ENCODE peak calls at places on chromosomes 6 and 20, in four cellular contexts. I is breast epithelium, L is heart left ventricle, C is ovary. H is an unnamed sample.

GRCh38 chr20:33653900-33654596 is 8.1 kb upstream of the C20orf144 start:
- DNase-seq in I (peak; percentile 72), L (no peak), C (peak; percentile 65), H (peak; percentile 31)

GRCh38 chr6:2658788-2659187 is 91.9 kb downstream of the MYLK4 start:
- DNase-seq in I (peak; percentile 54), L (no peak), C (no peak), H (no peak)

GRCh38 chr6:7633361-7633760 is 43.4 kb downstream of the SNRNP48 start:
- DNase-seq in I (no peak), L (no peak), C (no peak), H (no peak)

GRCh38 chr6:8057263-8057662 is 6.9 kb downstream of the BLOC1S5 start:
- DNase-seq in I (no peak), L (no peak), C (no peak), H (no peak)

GRCh38 chr6:100062621-100063020 is 68.6 kb upstream of the MCHR2 start:
- DNase-seq in I (no peak), L (no peak), C (no peak), H (no peak)

GRCh38 chr20:3068986-3069900 is 2.2 kb upstream of the OXT start:
- DNase-seq in I (no peak), L (no peak), C (no peak), H (peak; percentile 68)

GRCh38 chr6:155141002-155141401 is 122.8 kb upstream of the CLDN20 start:
- DNase-seq in I (no peak), L (no peak), C (no peak), H (no peak)

GRCh38 chr6:14706378-14706929 is 539.4 kb upstream of the JARID2 start:
- DNase-seq in I (no peak), L (peak; percentile 88), C (peak; percentile 72), H (no peak)

GRCh38 chr20:62951896-62952372 is 575 bp upstream of the SLC17A9 start:
- DNase-seq in I (no peak), L (no peak), C (no peak), H (peak; percentile 78)

GRCh38 chr20:60046011-60046413 is 87.8 kb downstream of the CDH26 start:
- DNase-seq in I (no peak), L (no peak), C (no peak), H (no peak)

GRCh38 chr6:7098974-7099373 is 8.8 kb upstream of the RREB1 start:
- DNase-seq in I (no peak), L (no peak), C (no peak), H (no peak)

GRCh38 chr20:52593634-52594033 is 378.5 kb upstream of the TSHZ2 start:
- DNase-seq in I (no peak), L (no peak), C (no peak), H (no peak)

GRCh38 chr20:47795214-47795667 is 10.0 kb upstream of the SULF2 start:
- DNase-seq in I (peak; percentile 96), L (no peak), C (no peak), H (no peak)

GRCh38 chr20:41082306-41082705 is 53.7 kb downstream of the TOP1 start:
- DNase-seq in I (no peak), L (no peak), C (no peak), H (no peak)

GRCh38 chr6:81682238-81682795 is 70.2 kb downstream of the TENT5A start:
- DNase-seq in I (no peak), L (no peak), C (no peak), H (no peak)

GRCh38 chr6:90274481-90275030 is 22.1 kb downstream of the BACH2 start:
- DNase-seq in I (peak; percentile 34), L (no peak), C (no peak), H (peak; percentile 92)

GRCh38 chr20:53899351-53900167 is 170.8 kb downstream of the BCAS1 start:
- DNase-seq in I (no peak), L (no peak), C (no peak), H (peak; percentile 86)

GRCh38 chr6:5866547-5867051 is 140.1 kb downstream of the NRN1 start:
- DNase-seq in I (no peak), L (no peak), C (no peak), H (no peak)

GRCh38 chr6:150354754-150355571 is 13.8 kb upstream of the IYD start:
- DNase-seq in I (no peak), L (no peak), C (no peak), H (no peak)

GRCh38 chr6:169453221-169453620 is 199.6 kb upstream of the THBS2 start:
- DNase-seq in I (no peak), L (no peak), C (no peak), H (no peak)

GRCh38 chr6:143336446-143337152 is 113.9 kb downstream of the ADAT2 start:
- DNase-seq in I (no peak), L (no peak), C (no peak), H (no peak)

GRCh38 chr6:73509851-73510250 is 11.0 kb downstream of the EEF1A1 start:
- DNase-seq in I (no peak), L (no peak), C (no peak), H (no peak)
- TF ChIP-seq POLR2A in I (no peak), L (no peak), C (no peak), H (no peak)

GRCh38 chr6:35600659-35601125 is 88.0 kb upstream of the TULP1 start:
- DNase-seq in I (no peak), L (no peak), C (no peak), H (no peak)
- H3K4me3 ChIP-seq in I (no peak overlapping the region), L (peak overlapping the region; percentile 40), C (no peak overlapping the region), H (no peak overlapping the region)

DNA sequence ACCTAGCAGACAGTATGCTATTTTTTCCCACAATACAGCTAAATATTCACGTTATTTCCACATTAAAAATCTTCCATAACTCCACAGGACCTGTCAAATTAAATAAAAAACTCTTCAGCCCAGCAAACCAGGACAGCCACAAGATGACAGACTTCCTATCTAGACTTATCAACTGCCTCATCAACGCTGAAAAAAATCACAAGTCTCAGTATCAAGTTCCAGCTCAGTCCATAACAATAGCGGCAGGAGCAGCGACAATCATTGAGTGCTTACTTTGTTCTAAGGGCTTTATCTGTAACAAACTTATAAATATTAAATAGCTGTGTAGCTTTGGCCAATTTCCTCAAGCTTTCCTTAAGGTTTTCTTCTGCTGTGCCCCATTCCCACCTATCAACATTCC is 24.7 kb downstream of the RCAN2 start:
- DNase-seq in I (no peak), L (no peak), C (no peak), H (no peak)
- TF ChIP-seq CTCF in I (no peak), L (no peak), C (no peak), H (no peak)

GRCh38 chr6:44072959-44073611 is 54.2 kb downstream of the MRPL14 start:
- DNase-seq in I (no peak), L (peak; percentile 86), C (peak; percentile 85), H (peak; percentile 86)
- TF ChIP-seq POLR2A in I (no peak), L (no peak), C (no peak), H (no peak)

GRCh38 chr20:23358923-23359572 is 2.9 kb upstream of the GZF1 start:
- DNase-seq in I (no peak), L (no peak), C (no peak), H (no peak)

GRCh38 chr20:23356203-23356602 is 5.6 kb downstream of the NXT1 start:
- DNase-seq in I (no peak), L (no peak), C (no peak), H (peak; percentile 84)

GRCh38 chr20:23361108-23361650 is 803 bp upstream of the GZF1 start:
- DNase-seq in I (no peak), L (no peak), C (no peak), H (no peak)

GRCh38 chr20:23357767-23358562 is 4.0 kb upstream of the GZF1 start:
- DNase-seq in I (peak; percentile 100), L (peak; percentile 100), C (peak; percentile 100), H (peak; percentile 100)

DNA sequence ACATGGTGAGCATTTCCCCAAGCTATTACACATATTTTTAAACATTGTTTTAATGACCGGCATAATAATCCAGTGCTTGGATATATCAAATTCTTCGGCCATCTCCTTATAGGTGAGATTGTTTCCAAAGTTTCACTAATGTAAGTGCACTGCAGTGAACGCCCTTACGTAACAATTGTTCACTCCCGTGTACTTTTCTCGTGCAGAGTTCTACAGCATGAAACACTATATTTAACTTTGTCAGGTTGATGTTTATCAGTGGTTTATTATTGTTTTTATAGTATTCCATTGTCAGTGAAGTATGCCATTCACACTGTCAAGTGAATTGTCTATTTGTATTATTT is 3.4 kb upstream of the GZF1 start:
- DNase-seq in I (no peak), L (no peak), C (no peak), H (no peak)
- H3K4me3 ChIP-seq in I (peak overlapping the region; percentile 51), L (peak overlapping the region; percentile 84), C (peak overlapping the region; percentile 57), H (peak overlapping the region; percentile 56)

DNA sequence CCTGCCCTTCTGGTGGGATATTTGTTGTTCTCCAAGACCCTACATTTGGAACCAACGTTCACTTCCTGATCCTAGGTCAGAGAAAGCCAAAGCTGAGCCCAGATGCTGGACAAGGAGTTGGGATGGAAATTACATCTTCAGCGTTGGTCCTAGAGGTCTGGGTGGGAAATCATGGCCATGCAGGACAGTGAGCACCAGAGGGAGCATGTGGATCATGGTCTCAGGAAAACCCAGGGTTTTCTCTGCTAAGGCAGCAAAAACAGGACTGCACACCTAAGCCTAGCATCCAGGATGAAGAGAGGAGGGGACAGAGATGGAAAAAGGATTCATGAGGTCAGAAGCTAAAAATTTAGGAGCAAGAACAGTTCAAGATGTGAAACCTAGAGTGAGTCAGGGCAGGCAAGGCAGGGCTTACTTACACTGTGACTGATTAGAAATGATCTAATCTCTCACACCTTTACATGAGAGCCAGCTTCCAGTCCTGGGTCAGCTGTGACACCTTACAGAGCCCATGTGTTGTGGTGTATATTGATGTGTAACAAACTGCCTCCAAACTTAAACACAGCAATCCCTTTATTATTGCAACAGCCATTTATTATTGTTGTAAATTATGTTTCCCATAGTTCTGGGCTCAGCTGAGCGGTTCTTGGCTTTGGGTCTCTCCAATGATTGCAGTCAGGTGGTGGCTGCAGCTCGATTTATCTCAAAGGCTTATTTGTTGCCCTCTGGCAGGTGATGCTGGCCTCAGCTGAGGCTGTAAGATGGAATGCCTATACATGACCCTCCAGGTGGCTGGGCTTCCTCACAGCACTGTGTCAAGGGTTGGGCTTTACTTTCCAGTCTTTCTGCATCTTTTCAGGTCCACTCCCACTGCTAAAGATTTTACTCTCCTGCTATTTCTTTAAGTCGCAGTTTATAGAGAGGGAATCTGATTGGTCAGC is 6.5 kb downstream of the C20orf202 start:
- DNase-seq in I (no peak), L (no peak), C (no peak), H (no peak)
- TF ChIP-seq CTCF in I (no peak), L (no peak), C (no peak), H (no peak)

GRCh38 chr6:158765509-158766068 is 53.6 kb downstream of the EZR start:
- DNase-seq in I (no peak), L (no peak), C (no peak), H (no peak)
- TF ChIP-seq POLR2A in I (no peak), L (no peak), C (no peak), H (no peak)

GRCh38 chr6:30885481-30885998 is 1.2 kb downstream of the DDR1 start:
- DNase-seq in I (peak; percentile 84), L (no peak), C (no peak), H (peak; percentile 59)

GRCh38 chr6:30885999-30886896 is 1.9 kb downstream of the DDR1 start:
- DNase-seq in I (peak; percentile 97), L (no peak), C (peak; percentile 75), H (peak; percentile 54)

GRCh38 chr6:30887901-30888300 is 3.6 kb downstream of the DDR1 start:
- DNase-seq in I (no peak), L (no peak), C (no peak), H (no peak)

GRCh38 chr6:30888472-30889137 is 4.3 kb downstream of the DDR1 start:
- DNase-seq in I (no peak), L (no peak), C (no peak), H (peak; percentile 66)

DNA sequence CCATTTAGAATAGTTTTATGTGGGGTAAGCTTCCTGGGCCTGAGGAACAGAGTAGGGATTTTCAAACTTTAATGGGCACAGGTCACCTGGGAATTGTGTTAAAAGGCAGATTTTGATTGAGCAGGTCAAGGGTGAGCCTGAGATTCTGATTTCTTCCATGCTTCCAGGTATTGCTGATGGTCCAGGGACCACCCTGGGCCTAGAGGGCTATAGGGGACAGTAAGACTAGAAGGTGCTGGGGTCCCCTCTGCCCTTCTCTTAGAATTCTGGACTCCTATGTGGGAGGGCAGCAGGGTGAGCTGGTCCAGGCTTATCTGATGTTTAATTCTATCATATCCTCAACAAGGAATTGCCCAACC is 2.6 kb downstream of the DDR1 start:
- DNase-seq in I (no peak), L (no peak), C (no peak), H (no peak)
- H3K4me3 ChIP-seq in I (no peak overlapping the region), L (no peak overlapping the region), C (no peak overlapping the region), H (no peak overlapping the region)